ENCODE peak calls at places on chromosome 18, in four cellular contexts. P is heart right ventricle, V is cortex of kidney, A is left ventricle myocardium inferior. Q is an unnamed sample.

GRCh38 chr18:34816183-34816582 is 106.1 kb downstream of the DTNA start:
- DNase-seq in V (no peak), P (no peak), A (no peak), Q (no peak)

GRCh38 chr18:21741511-21742322 is 1.1 kb downstream of the MIB1 start:
- DNase-seq in P (peak), V (no peak), A (peak), Q (peak)

GRCh38 chr18:31562726-31563125 is 29.0 kb upstream of the TTR start:
- DNase-seq in P (no peak), V (no peak), A (no peak), Q (no peak)

GRCh38 chr18:13447621-13448020 is 229.1 kb downstream of the LDLRAD4 start:
- DNase-seq in V (no peak), P (peak), A (no peak), Q (peak)

GRCh38 chr18:3179430-3180089 is 40.2 kb downstream of the MYOM1 start:
- DNase-seq in P (no peak), A (no peak), V (no peak), Q (no peak)

GRCh38 chr18:80097201-80097600 is 11.9 kb upstream of the ADNP2 start:
- DNase-seq in V (no peak), A (no peak), P (no peak), Q (no peak)

GRCh38 chr18:59159986-59160385 is 20.3 kb downstream of the SEC11C start:
- DNase-seq in A (no peak), V (no peak), P (no peak), Q (peak)

GRCh38 chr18:72652990-72653593 is 109.0 kb upstream of the CBLN2 start:
- DNase-seq in A (no peak), V (no peak), P (no peak), Q (peak)

GRCh38 chr18:29849145-29849544 is 1193.4 kb downstream of the DSC3 start:
- DNase-seq in V (no peak), A (no peak), P (no peak), Q (no peak)

GRCh38 chr18:27005589-27005988 is 140.1 kb upstream of the AQP4 start:
- DNase-seq in P (no peak), V (no peak), A (no peak), Q (peak)

GRCh38 chr18:73151086-73151485 is 283.3 kb upstream of the NETO1 start:
- DNase-seq in V (no peak), A (no peak), P (no peak), Q (no peak)

GRCh38 chr18:59144483-59144882 is 4.8 kb downstream of the SEC11C start:
- DNase-seq in V (no peak), A (no peak), P (no peak), Q (no peak)

GRCh38 chr18:3323900-3324299 is 62.0 kb downstream of the MYL12B start:
- DNase-seq in P (no peak), A (no peak), V (no peak), Q (no peak)

GRCh38 chr18:36467614-36468013 is 170.1 kb downstream of the FHOD3 start:
- DNase-seq in A (no peak), V (no peak), P (no peak), Q (no peak)

GRCh38 chr18:63421514-63421913 is 762 bp downstream of the VPS4B start:
- DNase-seq in P (no peak), V (no peak), A (no peak), Q (no peak)

GRCh38 chr18:41761329-41762028 is 193.6 kb upstream of the PIK3C3 start:
- DNase-seq in A (no peak), V (no peak), P (no peak), Q (no peak)

Q was measured in WERI-Rb-1.